ENCODE peak calls at places on chromosome 15, in seven cellular contexts. H is astrocyte of the spinal cord, O is amniotic stem cell, X is T-helper 2 cell, Y is ACHN, G is GM10248, S is fibroblast of lung. Z is an unnamed sample.
A peak's percentile ranks its signal among the peaks of the same experiment; 100 is the strongest.

GRCh38 chr15:61095804-61096506 is 133.1 kb downstream of the RORA start:
- DNase-seq in G (no peak), H (no peak), Y (no peak), X (no peak), O (no peak), S (no peak), Z (no peak)

GRCh38 chr15:67114046-67114445 is 48.6 kb downstream of the SMAD3 start:
- DNase-seq in O (no peak), H (no peak), Y (no peak), X (no peak), S (no peak), G (no peak), Z (no peak)

GRCh38 chr15:82942691-82943090 is 9.8 kb downstream of the HOMER2 start:
- DNase-seq in G (no peak), S (peak; percentile 77), X (no peak), Y (peak; percentile 76), O (no peak), H (peak; percentile 14), Z (no peak)

GRCh38 chr15:99951471-99951870 is 218.2 kb upstream of the LYSMD4 start:
- DNase-seq in H (peak; percentile 2), X (no peak), O (no peak), S (peak; percentile 92), Y (no peak), G (no peak), Z (no peak)

GRCh38 chr15:73686781-73687256 is 2.6 kb downstream of the CD276 start:
- DNase-seq in S (peak; percentile 95), H (peak; percentile 85), O (peak; percentile 71), Y (peak; percentile 55), G (no peak), X (no peak), Z (no peak)

GRCh38 chr15:60344987-60345386 is 52.8 kb downstream of the ANXA2 start:
- DNase-seq in O (no peak), S (no peak), H (peak; percentile 30), Y (no peak), G (no peak), X (no peak), Z (no peak)

GRCh38 chr15:97929456-97930229 is 30.9 kb upstream of the ARRDC4 start:
- DNase-seq in S (no peak), Y (no peak), G (no peak), H (no peak), O (no peak), X (no peak), Z (no peak)

GRCh38 chr15:92346063-92346462 is 47.6 kb upstream of the ST8SIA2 start:
- DNase-seq in X (no peak), H (no peak), O (no peak), S (no peak), Y (no peak), G (no peak), Z (no peak)

GRCh38 chr15:31435891-31436628 is 109.4 kb downstream of the KLF13 start:
- DNase-seq in Y (no peak), O (no peak), S (no peak), X (peak; percentile 55), H (no peak), G (no peak), Z (no peak)

Z was measured in NT2/D1.